ENCODE peak calls at places on chromosomes 2 and 18, in ten cellular contexts. T, B, R, V, W, O, D, L, F and A are unnamed samples.

GRCh38 chr18:58723810-58724602 is 52.7 kb downstream of the MALT1 start:
- DNase-seq in D (peak), V (peak), W (no peak), R (no peak), O (no peak), T (no peak), L (no peak), B (no peak), F (no peak), A (no peak)

GRCh38 chr2:238954841-238955521 is 107.1 kb downstream of the TWIST2 start:
- DNase-seq in V (no peak), F (no peak), D (peak), O (no peak), R (no peak), B (no peak), T (peak), L (no peak), W (no peak), A (no peak)

GRCh38 chr2:96100893-96101304 is 15.5 kb downstream of the ADRA2B start:
- DNase-seq in F (no peak), T (peak), L (no peak), R (no peak), W (no peak), B (peak), O (no peak), V (no peak), D (no peak), A (no peak)

GRCh38 chr2:9232886-9233285 is 26.3 kb downstream of the ASAP2 start:
- DNase-seq in W (no peak), T (no peak), D (peak), L (no peak), O (no peak), F (peak), B (no peak), V (no peak), R (no peak), A (no peak)

GRCh38 chr2:45862843-45863242 is 211.4 kb downstream of the PRKCE start:
- DNase-seq in F (peak), R (no peak), O (no peak), T (no peak), L (no peak), W (no peak), V (no peak), D (no peak), B (no peak), A (no peak)

GRCh38 chr2:128949360-128949759 is 630.7 kb upstream of the HS6ST1 start:
- DNase-seq in W (no peak), T (no peak), D (no peak), F (no peak), R (no peak), B (no peak), V (no peak), O (no peak), L (no peak), A (no peak)

GRCh38 chr2:135245055-135245454 is 193.0 kb downstream of the RAB3GAP1 start:
- DNase-seq in B (no peak), V (no peak), L (no peak), O (peak), D (no peak), T (no peak), R (no peak), F (peak), W (no peak), A (no peak)

GRCh38 chr2:35873921-35874320 is 481.7 kb upstream of the CRIM1 start:
- DNase-seq in D (no peak), R (no peak), O (no peak), F (peak), W (no peak), V (no peak), L (no peak), T (no peak), B (no peak), A (no peak)

GRCh38 chr2:33011941-33012340 is 65.2 kb downstream of the LTBP1 start:
- DNase-seq in V (no peak), L (no peak), D (no peak), W (no peak), B (no peak), O (no peak), R (no peak), T (no peak), F (no peak), A (no peak)

GRCh38 chr18:9992988-9993845 is 79.4 kb downstream of the VAPA start:
- DNase-seq in B (no peak), V (no peak), F (no peak), T (no peak), W (no peak), L (no peak), O (no peak), D (no peak), R (no peak), A (no peak)

GRCh38 chr18:33804258-33804657 is 226.2 kb downstream of the ASXL3 start:
- DNase-seq in B (no peak), F (no peak), R (peak), W (no peak), T (no peak), V (peak), O (peak), D (no peak), L (no peak), A (peak)

GRCh38 chr2:9256570-9257043 is 50.0 kb downstream of the ASAP2 start:
- DNase-seq in D (peak), O (no peak), T (no peak), V (no peak), F (no peak), B (no peak), R (peak), L (no peak), W (no peak), A (no peak)

GRCh38 chr2:38394903-38395341 is 17.8 kb upstream of the ATL2 start:
- DNase-seq in O (no peak), L (no peak), V (no peak), W (no peak), D (peak), F (no peak), T (no peak), R (no peak), B (no peak), A (peak)

GRCh38 chr2:11701831-11702301 is 31.9 kb upstream of the NTSR2 start:
- DNase-seq in T (peak), O (no peak), R (no peak), D (no peak), V (no peak), F (peak), B (no peak), W (no peak), L (peak), A (no peak)

GRCh38 chr2:110657721-110658305 is 20.1 kb downstream of the BUB1 start:
- DNase-seq in D (no peak), W (no peak), B (no peak), T (no peak), O (peak), F (no peak), V (no peak), R (no peak), L (no peak), A (no peak)

GRCh38 chr2:78984386-78984785 is 41.1 kb upstream of the REG3G start:
- DNase-seq in T (no peak), O (no peak), W (no peak), R (no peak), D (no peak), L (no peak), V (no peak), B (no peak), F (no peak), A (no peak)

GRCh38 chr2:168454737-168455691 is 1.1 kb upstream of the CERS6 start:
- DNase-seq in T (no peak), B (no peak), W (no peak), R (no peak), L (no peak), F (peak), O (no peak), D (peak), V (no peak), A (no peak)

GRCh38 chr2:28082131-28082530 is 191.6 kb downstream of the BABAM2 start:
- DNase-seq in R (no peak), W (no peak), D (no peak), B (no peak), L (no peak), O (no peak), V (no peak), T (no peak), F (no peak), A (no peak)

GRCh38 chr2:9964334-9964980 is 13.0 kb downstream of the GRHL1 start:
- DNase-seq in V (no peak), F (no peak), B (no peak), W (no peak), R (no peak), D (no peak), L (no peak), T (no peak), O (no peak), A (no peak)